ENCODE peak calls at places on chromosomes 5 and 9, in six cellular contexts. K, N, Z, X, H and J are unnamed samples.

GRCh38 chr5:137563301-137563645 is 64.1 kb upstream of the SPOCK1 start:
- DNase-seq in N (no peak), H (no peak), Z (no peak), K (no peak), X (no peak), J (no peak)

GRCh38 chr5:89703799-89704198 is 705.8 kb downstream of the CETN3 start:
- DNase-seq in X (no peak), K (no peak), H (peak), Z (no peak), N (no peak), J (no peak)

GRCh38 chr9:132160802-132161742 is 786 bp upstream of the NTNG2 start:
- DNase-seq in K (peak), N (peak), Z (no peak), H (peak), X (peak), J (no peak)

GRCh38 chr9:38309324-38310195 is 82.9 kb upstream of the ALDH1B1 start:
- DNase-seq in Z (no peak), X (no peak), N (no peak), K (no peak), H (no peak), J (no peak)

GRCh38 chr5:158812381-158812780 is 287.3 kb downstream of the EBF1 start:
- DNase-seq in X (peak), H (peak), Z (no peak), N (no peak), K (peak), J (no peak)

GRCh38 chr9:73866451-73866850 is 630.7 kb upstream of the RORB start:
- DNase-seq in N (no peak), Z (no peak), K (no peak), H (no peak), X (no peak), J (no peak)

GRCh38 chr9:136306691-136307208 is 2.9 kb upstream of the CCDC187 start:
- DNase-seq in H (no peak), N (peak), Z (peak), K (no peak), X (no peak), J (no peak)

GRCh38 chr5:15285901-15286583 is 213.9 kb upstream of the FBXL7 start:
- DNase-seq in K (peak), H (no peak), X (no peak), Z (no peak), N (no peak), J (no peak)

GRCh38 chr9:127224178-127224882 is 40.2 kb upstream of the GARNL3 start:
- DNase-seq in H (peak), K (peak), X (peak), Z (peak), N (peak), J (no peak)

GRCh38 chr9:127223266-127223665 is 41.3 kb upstream of the GARNL3 start:
- DNase-seq in K (no peak), N (no peak), X (no peak), H (no peak), Z (no peak), J (no peak)

GRCh38 chr9:127225747-127226646 is 38.6 kb upstream of the GARNL3 start:
- DNase-seq in N (no peak), Z (no peak), K (peak), X (peak), H (no peak), J (no peak)

GRCh38 chr9:127223810-127224177 is 40.8 kb upstream of the GARNL3 start:
- DNase-seq in X (peak), K (no peak), H (no peak), Z (peak), N (no peak), J (no peak)

GRCh38 chr9:127224883-127225739 is 39.5 kb upstream of the GARNL3 start:
- DNase-seq in Z (peak), X (peak), H (peak), K (peak), N (peak), J (no peak)
- TF ChIP-seq CTCF in Z (no peak), X (no peak), H (no peak), K (no peak), N (peak), J (no peak)

GRCh38 chr5:123344819-123345426 is 78.3 kb downstream of the CEP120 start:
- DNase-seq in X (no peak), H (peak), N (peak), Z (no peak), K (peak), J (no peak)
- TF ChIP-seq CTCF in X (peak), H (peak), N (peak), Z (peak), K (peak), J (peak)

GRCh38 chr5:177306674-177307543 is 3.3 kb downstream of the PRELID1 start:
- DNase-seq in Z (no peak), N (no peak), X (peak), K (peak), H (no peak), J (no peak)
- TF ChIP-seq CTCF in Z (no peak), N (no peak), X (peak), K (no peak), H (no peak), J (no peak)

DNA sequence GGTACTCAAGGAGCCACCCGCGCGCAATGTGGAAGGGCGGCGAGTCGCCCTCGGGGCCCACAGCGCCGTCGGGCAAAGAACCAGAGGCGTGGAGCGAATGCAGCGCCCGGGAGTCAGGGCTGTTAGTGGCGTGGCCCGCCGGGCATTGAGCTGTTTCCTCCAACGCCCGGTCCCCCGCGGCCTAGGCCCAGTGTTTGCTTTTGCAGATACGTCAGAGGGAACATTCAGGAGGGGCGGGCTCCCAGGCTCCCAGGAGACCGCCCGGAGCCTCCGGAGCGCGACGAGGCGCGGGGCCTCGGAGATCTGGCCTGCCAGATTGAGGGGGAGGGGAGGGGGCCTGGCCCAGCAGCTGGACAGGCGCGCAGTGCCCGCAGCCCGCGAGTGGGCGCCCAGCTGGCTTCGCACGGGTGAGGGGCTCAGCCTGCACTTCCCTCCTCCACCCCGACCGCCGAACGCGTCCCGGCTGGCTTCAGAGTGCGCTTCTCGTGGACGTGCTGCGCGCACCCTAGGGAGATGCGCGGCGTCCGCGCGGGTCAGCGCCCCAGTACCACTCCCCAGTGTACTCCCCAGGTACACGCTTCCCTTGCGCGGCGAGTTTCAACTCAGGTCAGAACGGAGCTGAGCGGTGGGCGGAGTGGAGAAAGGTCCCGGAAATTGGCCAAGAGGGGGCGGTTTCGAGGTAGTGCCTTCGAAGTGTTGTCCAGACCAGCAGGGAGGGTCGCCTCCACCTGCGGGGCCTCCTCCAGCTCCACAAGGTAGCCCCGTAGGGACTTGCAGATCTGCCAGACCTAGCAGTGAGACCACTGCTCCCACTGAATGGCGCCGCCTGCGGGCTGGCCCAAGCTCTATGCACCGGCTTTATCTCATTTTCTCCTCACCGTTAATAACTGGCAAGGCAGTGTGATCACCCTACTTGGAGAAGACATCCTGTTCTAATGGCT is 130.4 kb downstream of the TMEM174 start:
- DNase-seq in K (peak), Z (peak), X (no peak), H (peak), N (no peak), J (no peak)
- TF ChIP-seq CTCF in K (peak), Z (no peak), X (no peak), H (peak), N (no peak), J (peak)

GRCh38 chr5:8848997-8849585 is 696.8 kb downstream of the SEMA5A start:
- DNase-seq in N (no peak), Z (no peak), X (no peak), H (no peak), K (no peak), J (no peak)

GRCh38 chr5:8848362-8848761 is 697.5 kb downstream of the SEMA5A start:
- DNase-seq in N (no peak), X (no peak), K (no peak), Z (no peak), H (no peak), J (no peak)

GRCh38 chr5:8845316-8845715 is 700.6 kb downstream of the SEMA5A start:
- DNase-seq in H (no peak), N (no peak), X (no peak), Z (no peak), K (no peak), J (no peak)

GRCh38 chr5:8857051-8857450 is 688.8 kb downstream of the SEMA5A start:
- DNase-seq in N (no peak), H (no peak), K (no peak), X (no peak), Z (no peak), J (no peak)

DNA sequence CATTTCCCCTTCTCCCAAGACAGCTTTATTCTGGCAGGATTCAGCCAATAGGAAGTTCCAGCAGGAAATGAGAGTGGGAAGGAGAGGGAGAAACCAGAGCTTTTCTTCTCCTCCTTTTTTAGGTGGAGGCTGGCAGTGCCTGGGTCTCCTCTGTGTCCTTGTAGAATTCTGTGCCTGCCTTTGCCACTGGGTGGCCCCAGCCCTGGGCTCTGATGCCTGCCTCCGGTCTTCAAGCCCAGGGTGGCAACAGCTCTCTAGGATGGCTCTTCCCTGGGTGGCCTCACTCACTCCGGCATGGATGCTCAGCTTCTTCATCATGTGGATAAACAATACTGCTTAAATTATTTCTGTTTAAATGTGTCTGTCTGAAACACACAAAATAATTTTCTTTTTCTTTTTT is 694.8 kb downstream of the SEMA5A start:
- DNase-seq in K (no peak), H (no peak), N (no peak), X (no peak), Z (no peak), J (no peak)
- TF ChIP-seq CTCF in K (no peak), H (no peak), N (no peak), X (no peak), Z (no peak), J (peak)

DNA sequence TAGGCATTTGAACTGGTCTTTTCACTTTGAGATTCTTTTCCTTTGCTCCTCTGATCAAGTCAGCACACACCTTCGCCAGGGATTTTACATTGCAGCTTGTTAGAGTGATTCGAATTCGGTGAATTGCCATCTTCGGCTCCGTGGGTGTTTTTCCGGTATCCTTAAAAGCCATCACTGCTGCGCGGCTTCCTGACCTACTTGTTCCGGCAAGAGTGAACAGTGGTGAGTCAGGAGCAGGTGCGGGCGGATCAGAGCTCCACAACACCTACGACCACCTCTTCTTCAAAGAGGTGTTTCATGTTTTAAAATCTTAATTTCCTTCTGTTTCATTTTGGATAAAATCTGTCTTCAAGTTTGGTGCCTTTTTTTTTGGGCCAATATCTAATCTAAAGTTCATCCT is 134.6 kb downstream of the TMC1 start:
- DNase-seq in N (peak), Z (no peak), K (no peak), X (no peak), H (no peak), J (no peak)
- TF ChIP-seq CTCF in N (no peak), Z (no peak), K (no peak), X (no peak), H (no peak), J (no peak)

GRCh38 chr9:124685217-124685616 is 85.9 kb downstream of the NR6A1 start:
- DNase-seq in H (no peak), X (no peak), Z (no peak), K (no peak), N (no peak), J (no peak)
- TF ChIP-seq CTCF in H (no peak), X (no peak), Z (no peak), K (no peak), N (no peak), J (no peak)

DNA sequence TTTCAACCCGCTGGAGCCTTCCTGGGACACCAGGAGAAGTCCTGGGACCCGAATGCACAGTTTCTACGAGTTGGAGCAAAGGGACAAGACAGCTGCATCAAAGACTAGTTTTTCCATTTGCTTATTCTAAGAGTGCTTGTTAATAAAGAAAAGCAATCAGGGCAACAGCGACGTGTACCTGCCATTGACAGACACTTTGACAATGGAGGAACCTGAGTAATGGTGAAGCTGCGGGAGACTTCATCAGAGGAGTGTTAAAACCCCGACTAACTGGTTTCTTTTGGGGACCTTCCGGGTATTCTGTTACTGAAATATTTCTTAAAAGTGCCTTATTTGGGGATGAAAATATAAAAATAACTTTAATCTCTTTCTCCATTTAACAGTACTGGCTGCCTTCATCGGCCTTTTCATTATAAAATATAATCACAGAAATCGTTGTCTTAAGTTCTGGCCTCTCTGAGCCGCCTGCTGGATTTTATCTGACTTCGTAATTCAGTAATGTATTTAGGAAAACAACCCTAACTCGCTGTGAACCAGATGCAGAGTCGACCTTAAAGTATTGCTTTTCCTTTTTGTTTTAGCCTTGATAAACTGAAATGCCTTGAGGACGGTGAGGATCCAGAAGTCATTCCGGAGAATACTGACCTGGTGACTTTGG is 781 bp downstream of the SNAPC3 start:
- DNase-seq in H (no peak), K (peak), X (no peak), N (peak), Z (no peak), J (no peak)
- TF ChIP-seq CTCF in H (no peak), K (no peak), X (no peak), N (no peak), Z (no peak), J (peak)

DNA sequence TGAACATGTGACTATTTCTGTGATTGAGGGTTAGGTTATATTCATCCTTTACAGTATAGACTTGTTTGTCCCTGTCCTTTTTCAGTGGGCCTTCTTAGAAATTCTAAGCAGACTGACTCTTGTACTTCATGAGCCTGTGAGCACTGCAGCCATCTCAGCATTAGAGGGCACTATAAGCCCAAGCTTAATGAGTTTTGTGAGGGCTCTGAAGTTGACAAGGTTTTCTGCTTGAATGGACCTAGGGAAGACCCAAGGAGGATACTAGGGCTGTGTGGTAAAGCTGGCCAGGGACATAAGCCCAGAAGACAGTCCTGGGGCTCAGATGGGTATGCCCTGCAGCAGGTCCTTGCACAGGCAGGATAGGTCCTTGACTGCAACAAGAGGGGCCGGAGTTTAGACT is 126.5 kb downstream of the MRPS30 start:
- DNase-seq in H (no peak), N (no peak), X (no peak), K (peak), Z (no peak), J (no peak)
- TF ChIP-seq CTCF in H (peak), N (no peak), X (no peak), K (peak), Z (peak), J (no peak)

DNA sequence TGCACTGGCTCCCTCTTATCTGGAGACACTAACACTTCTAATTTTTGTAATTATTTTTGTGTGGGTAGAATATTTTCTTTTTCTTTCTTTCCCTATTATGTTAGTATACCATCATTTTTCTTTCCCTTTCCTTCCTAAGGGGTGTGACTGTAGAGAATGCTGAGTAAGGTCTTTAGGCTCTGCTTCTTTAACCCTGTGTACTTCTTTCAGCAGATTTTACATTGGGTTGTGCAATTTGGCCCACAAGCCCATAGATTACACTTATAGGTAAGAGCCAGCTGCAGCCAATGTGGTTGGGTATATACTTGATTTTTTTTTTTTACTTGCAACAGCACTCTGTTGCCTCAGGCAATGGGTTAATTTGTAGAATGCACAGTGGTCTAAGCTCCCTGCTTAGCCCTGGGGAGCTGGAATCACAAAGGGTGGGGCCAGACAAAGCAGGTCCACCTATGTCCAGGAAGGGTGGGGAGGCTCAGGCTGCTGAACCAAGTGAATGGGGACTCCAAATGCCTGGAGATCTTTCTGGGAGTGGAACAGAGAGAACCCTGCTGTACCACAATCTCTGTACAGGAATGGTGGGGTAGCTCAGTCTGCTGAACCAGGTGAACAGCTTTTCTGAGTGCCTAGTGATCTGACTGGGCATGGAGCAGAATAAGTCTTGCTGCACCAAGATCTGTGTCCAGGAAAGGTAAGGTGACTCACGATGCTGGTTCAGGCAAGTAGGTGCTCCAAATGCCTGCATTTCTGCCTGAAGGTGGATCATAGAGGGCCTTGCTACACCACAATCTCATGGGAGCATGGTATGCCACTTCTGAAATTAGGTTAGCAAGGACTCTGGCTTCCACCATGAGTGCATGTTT is 64.9 kb downstream of the SLC25A46 start:
- DNase-seq in H (no peak), Z (no peak), N (peak), K (no peak), X (no peak), J (no peak)
- TF ChIP-seq CTCF in H (no peak), Z (no peak), N (no peak), K (no peak), X (no peak), J (no peak)